ENCODE peak calls at places on chromosomes 1 and 21, in nine cellular contexts. U, O, E, B, Y, V, G, Q and K are unnamed samples.

GRCh38 chr1:37667023-37667769 is 25.1 kb upstream of the CDCA8 start:
- DNase-seq in Q (peak; percentile 38), G (no peak), U (no peak), O (no peak), V (no peak), Y (no peak), B (no peak), E (no peak), K (no peak)

GRCh38 chr1:91217911-91218310 is 186.7 kb downstream of the HFM1 start:
- DNase-seq in Y (no peak), O (no peak), G (peak; percentile 62), V (no peak), E (no peak), U (no peak), Q (no peak), B (no peak), K (no peak)

GRCh38 chr1:99992760-99993467 is 23.1 kb downstream of the SLC35A3 start:
- DNase-seq in U (peak; percentile 17), Q (no peak), E (no peak), V (peak; percentile 2), Y (no peak), B (no peak), O (no peak), G (peak; percentile 60), K (no peak)

GRCh38 chr1:74780600-74780999 is 47.6 kb downstream of the TYW3 start:
- DNase-seq in B (no peak), V (peak; percentile 4), G (peak; percentile 7), Y (no peak), O (no peak), E (no peak), Q (no peak), U (no peak), K (no peak)

GRCh38 chr21:17602874-17603273 is 9.8 kb downstream of the BTG3 start:
- DNase-seq in Q (peak; percentile 17), U (peak; percentile 68), O (no peak), G (no peak), Y (no peak), E (no peak), B (no peak), V (peak; percentile 75), K (no peak)

GRCh38 chr1:230310381-230311163 is 115.6 kb downstream of the PGBD5 start:
- DNase-seq in U (peak; percentile 96), Y (peak; percentile 78), B (no peak), E (peak; percentile 89), O (peak; percentile 56), V (peak; percentile 50), G (peak; percentile 76), Q (peak; percentile 81), K (no peak)

GRCh38 chr1:52629021-52629643 is 3.8 kb upstream of the SHISAL2A start:
- DNase-seq in Y (no peak), B (peak; percentile 45), U (no peak), G (no peak), Q (no peak), O (peak; percentile 97), E (no peak), V (no peak), K (no peak)

GRCh38 chr21:26115346-26115745 is 55.2 kb downstream of the APP start:
- DNase-seq in Y (no peak), B (no peak), O (no peak), G (no peak), U (peak; percentile 70), Q (no peak), V (no peak), E (no peak), K (peak; percentile 25)

GRCh38 chr1:70331962-70332361 is 22.6 kb downstream of the ANKRD13C start:
- DNase-seq in B (no peak), G (no peak), Y (no peak), U (peak; percentile 76), V (peak; percentile 76), O (no peak), Q (peak; percentile 15), E (no peak), K (no peak)

GRCh38 chr1:160836561-160836960 is 26.1 kb downstream of the CD244 start:
- DNase-seq in G (no peak), E (no peak), V (no peak), O (no peak), B (no peak), U (no peak), Y (no peak), Q (no peak), K (no peak)

GRCh38 chr21:45991606-45992301 is 10.2 kb downstream of the COL6A1 start:
- DNase-seq in Q (peak; percentile 16), G (no peak), O (no peak), V (no peak), B (peak; percentile 53), U (no peak), Y (no peak), E (peak; percentile 62), K (peak; percentile 22)

GRCh38 chr1:230966358-230966873 is 12.2 kb downstream of the TTC13 start:
- DNase-seq in E (no peak), B (no peak), Q (no peak), V (no peak), Y (no peak), O (no peak), U (no peak), G (no peak), K (no peak)

GRCh38 chr1:8145525-8145924 is 119.4 kb upstream of the ERRFI1 start:
- DNase-seq in V (peak; percentile 77), U (no peak), E (no peak), G (no peak), Y (no peak), Q (no peak), B (no peak), O (peak; percentile 77), K (no peak)

GRCh38 chr1:8146257-8146855 is 120.2 kb upstream of the ERRFI1 start:
- DNase-seq in U (no peak), B (no peak), Y (no peak), Q (no peak), V (no peak), O (no peak), E (no peak), G (no peak), K (no peak)

GRCh38 chr1:8139941-8140340 is 113.8 kb upstream of the ERRFI1 start:
- DNase-seq in G (no peak), Q (no peak), V (no peak), O (no peak), Y (no peak), U (no peak), B (no peak), E (no peak), K (no peak)

GRCh38 chr1:8144318-8144717 is 118.2 kb upstream of the ERRFI1 start:
- DNase-seq in E (no peak), G (no peak), U (no peak), V (no peak), Q (no peak), Y (no peak), O (no peak), B (no peak), K (no peak)

DNA sequence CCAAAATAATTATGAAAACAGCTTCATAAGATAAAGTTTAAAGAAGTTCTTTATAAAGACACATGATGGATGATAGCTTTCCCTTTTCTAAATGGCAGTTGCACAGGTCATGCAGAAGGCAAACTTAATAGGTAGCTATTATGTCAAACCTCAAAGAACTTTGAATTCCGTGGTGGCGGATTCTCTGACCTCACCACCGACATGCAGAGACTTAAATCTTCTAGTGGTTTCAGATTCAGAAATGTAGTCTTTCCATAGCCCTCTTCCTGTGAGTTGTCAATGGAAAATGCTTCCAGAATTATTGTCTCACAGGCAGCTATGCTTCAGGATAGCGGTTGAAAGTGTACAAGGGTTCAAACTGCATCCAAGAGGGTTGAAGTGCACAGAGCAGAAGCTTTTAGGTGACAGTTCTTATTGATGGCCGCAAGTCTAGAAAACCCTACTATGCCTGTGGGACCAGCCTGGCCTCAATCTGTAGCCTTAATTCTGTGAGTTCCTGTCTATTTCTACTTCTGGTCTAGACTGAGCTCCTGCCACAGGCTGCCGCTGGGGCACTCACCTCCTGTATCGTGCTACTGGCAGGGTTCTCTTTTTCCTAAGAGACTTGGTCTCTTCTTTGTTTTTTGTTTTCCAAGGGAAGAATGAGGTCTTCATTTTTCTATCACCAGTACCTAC is 117.0 kb upstream of the ERRFI1 start:
- DNase-seq in U (no peak), E (no peak), V (peak; percentile 99), O (peak; percentile 56), Q (no peak), B (no peak), Y (no peak), G (no peak), K (no peak)
- H3K4me1 ChIP-seq in U (peaks cover 9% of the 10 kb centered on the region), E (peaks cover 21% of the 10 kb centered on the region), V (peaks cover 4% of the 10 kb centered on the region), O (peaks cover 30% of the 10 kb centered on the region), Q (peaks cover 7% of the 10 kb centered on the region), B (no peaks in the 10 kb centered on the region), Y (no peaks in the 10 kb centered on the region), G (no peaks in the 10 kb centered on the region), K (no peaks in the 10 kb centered on the region)

GRCh38 chr1:31467005-31467674 is 54.1 kb downstream of the SERINC2 start:
- DNase-seq in V (no peak), G (no peak), O (no peak), E (no peak), U (peak; percentile 10), B (no peak), Y (no peak), Q (peak; percentile 13), K (no peak)
- H3K9me3 ChIP-seq in V (no peaks in the 10 kb centered on the region), G (no peaks in the 10 kb centered on the region), O (peaks cover 6% of the 10 kb centered on the region), E (no peaks in the 10 kb centered on the region), U (peaks cover 18% of the 10 kb centered on the region), B (no peaks in the 10 kb centered on the region), Y (peaks cover 15% of the 10 kb centered on the region), Q (peaks cover 7% of the 10 kb centered on the region), K (peaks cover 14% of the 10 kb centered on the region)

DNA sequence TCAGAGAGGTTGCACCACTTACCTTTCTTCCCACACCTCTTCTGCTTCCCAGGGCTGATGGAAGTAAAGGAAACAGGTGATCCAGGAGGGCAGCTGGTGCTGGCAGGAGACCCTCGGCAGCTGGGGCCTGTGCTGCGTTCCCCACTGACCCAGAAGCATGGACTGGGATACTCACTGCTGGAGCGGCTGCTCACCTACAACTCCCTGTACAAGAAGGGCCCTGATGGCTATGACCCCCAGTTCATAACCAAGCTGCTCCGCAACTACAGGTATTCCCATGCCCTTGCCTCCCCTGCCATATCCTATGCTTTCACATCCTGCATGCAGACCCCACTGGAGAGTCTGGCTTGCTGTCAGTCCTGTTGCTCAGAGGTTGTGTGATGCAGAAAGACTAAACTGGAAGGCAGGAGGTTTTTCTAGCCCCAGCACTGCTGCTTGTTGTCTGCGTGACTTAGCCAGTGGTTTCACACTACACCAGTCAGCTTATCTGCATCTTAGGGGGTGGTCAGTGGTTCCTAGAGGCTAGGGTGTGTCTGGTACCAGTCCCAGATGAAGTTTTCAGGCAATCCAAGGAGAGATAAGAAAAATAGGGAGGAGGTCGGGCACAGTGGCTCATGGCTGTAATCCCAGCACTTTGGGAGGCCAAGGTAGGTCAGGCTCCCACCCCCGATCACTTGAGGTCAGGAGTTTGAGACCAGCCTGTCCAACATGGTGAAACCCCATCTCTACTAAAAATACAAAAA is 10.2 kb downstream of the RHOC start:
- DNase-seq in Y (no peak), V (no peak), O (no peak), G (no peak), Q (no peak), E (no peak), U (no peak), B (no peak), K (no peak)
- H3K4me1 ChIP-seq in Y (peaks cover 36% of the 10 kb centered on the region), V (peaks cover 19% of the 10 kb centered on the region), O (peaks cover 29% of the 10 kb centered on the region), G (peaks cover 13% of the 10 kb centered on the region), Q (peaks cover 12% of the 10 kb centered on the region), E (peaks cover 29% of the 10 kb centered on the region), U (peaks cover 30% of the 10 kb centered on the region), B (peaks cover 13% of the 10 kb centered on the region), K (peaks cover 37% of the 10 kb centered on the region)

DNA sequence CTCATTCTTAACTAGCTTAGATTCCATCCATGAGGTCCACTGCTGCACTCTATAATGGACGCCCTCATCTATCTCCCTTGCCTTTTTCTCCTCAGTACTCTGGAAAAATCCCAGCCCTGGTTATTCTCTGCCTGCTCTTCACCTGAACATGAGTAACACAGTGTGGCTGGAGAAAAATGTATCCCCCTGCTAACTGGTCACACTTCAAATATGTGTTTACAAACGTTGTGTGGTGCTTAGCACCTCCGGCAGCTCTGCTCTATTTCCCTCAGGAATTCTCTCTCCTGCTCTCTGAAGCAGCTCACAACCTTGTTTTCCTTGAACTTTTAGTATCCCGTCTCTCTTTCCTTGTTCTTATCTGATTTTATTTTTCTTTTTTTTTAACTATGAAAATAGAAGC is 4.1 kb downstream of the SCCPDH start:
- DNase-seq in E (no peak), V (peak; percentile 82), G (no peak), O (no peak), B (no peak), U (no peak), Q (no peak), Y (no peak), K (no peak)
- H3K9me3 ChIP-seq in E (no peaks in the 10 kb centered on the region), V (no peaks in the 10 kb centered on the region), G (no peaks in the 10 kb centered on the region), O (peaks cover 4% of the 10 kb centered on the region), B (no peaks in the 10 kb centered on the region), U (no peaks in the 10 kb centered on the region), Q (no peaks in the 10 kb centered on the region), Y (peaks cover 4% of the 10 kb centered on the region), K (peaks cover 10% of the 10 kb centered on the region)